ENCODE peak calls at places on chromosomes 16 and 17, in eight cellular contexts. R is NCI-H1417, F is NCI-H1092, G is GF-D8, Y is foreskin fibroblast, N is Caki2, V is transverse colon, J is LHCN-M2. D is an unnamed sample.

GRCh38 chr17:9115446-9116265 is 94.3 kb downstream of the NTN1 start:
- DNase-seq in F (no peak), G (no peak), V (peak), N (peak), J (no peak), R (no peak), Y (peak), D (peak)

GRCh38 chr16:5791011-5791410 is 693.4 kb upstream of the EEF2KMT start:
- DNase-seq in V (no peak), G (no peak), R (no peak), N (no peak), Y (no peak), J (no peak), F (no peak), D (no peak)

GRCh38 chr16:86324320-86324719 is 186.0 kb upstream of the FOXF1 start:
- DNase-seq in G (no peak), N (no peak), V (no peak), J (no peak), R (no peak), F (no peak), Y (no peak), D (no peak)

GRCh38 chr16:67179421-67180080 is 4.2 kb downstream of the MATCAP1 start:
- DNase-seq in J (no peak), V (no peak), R (no peak), F (no peak), N (no peak), G (no peak), Y (no peak), D (no peak)

GRCh38 chr17:3575506-3575905 is 17.9 kb upstream of the TRPV3 start:
- DNase-seq in Y (peak), F (no peak), V (no peak), N (peak), G (no peak), R (no peak), J (peak), D (no peak)

GRCh38 chr17:56761387-56761786 is 72.3 kb downstream of the C17orf67 start:
- DNase-seq in J (no peak), R (no peak), G (no peak), Y (no peak), F (no peak), V (no peak), N (no peak), D (peak)

GRCh38 chr16:50201784-50202183 is 48.7 kb downstream of the TENT4B start:
- DNase-seq in V (no peak), G (no peak), R (no peak), J (no peak), Y (no peak), F (no peak), N (no peak), D (no peak)

GRCh38 chr17:47957591-47958490 is at the start of gene PRR15L:
- DNase-seq in F (peak), Y (no peak), J (no peak), R (peak), G (no peak), N (no peak), V (peak), D (no peak)

GRCh38 chr17:47857551-47858410 is 6.8 kb upstream of the SP6 start:
- DNase-seq in J (no peak), R (no peak), F (no peak), G (no peak), N (no peak), V (no peak), Y (no peak), D (no peak)

GRCh38 chr16:29911676-29912010 is 11.4 kb downstream of the ASPHD1 start:
- DNase-seq in J (no peak), F (no peak), V (no peak), R (no peak), G (no peak), N (no peak), Y (no peak), D (no peak)

GRCh38 chr17:68782829-68783228 is 172.4 kb downstream of the ABCA8 start:
- DNase-seq in F (no peak), J (no peak), V (no peak), N (no peak), Y (peak), G (no peak), R (no peak), D (no peak)

GRCh38 chr16:22816475-22816874 is 2.5 kb downstream of the HS3ST2 start:
- DNase-seq in F (no peak), J (peak), R (no peak), G (no peak), Y (no peak), V (no peak), N (peak), D (peak)

GRCh38 chr16:1706386-1707192 is 594 bp downstream of the MAPK8IP3 start:
- DNase-seq in N (no peak), Y (no peak), G (no peak), V (no peak), R (peak), J (peak), F (no peak), D (no peak)

GRCh38 chr17:32558997-32559650 is 72.3 kb downstream of the CDK5R1 start:
- DNase-seq in N (no peak), F (no peak), R (no peak), G (no peak), V (no peak), Y (no peak), J (peak), D (no peak)

GRCh38 chr16:2250652-2251280 is 621 bp downstream of the ECI1 start:
- DNase-seq in Y (no peak), G (no peak), R (no peak), J (peak), N (peak), F (no peak), V (peak), D (peak)

GRCh38 chr17:80438806-80439205 is 23.8 kb downstream of the ENDOV start:
- DNase-seq in Y (no peak), G (no peak), N (no peak), V (no peak), F (no peak), R (no peak), J (no peak), D (no peak)

GRCh38 chr17:50145532-50146229 is 4.8 kb downstream of the PPP1R9B start:
- DNase-seq in F (no peak), Y (no peak), V (no peak), R (no peak), J (no peak), G (no peak), N (no peak), D (no peak)

GRCh38 chr16:726438-727290 is at the start of the genes CCDC78 and HAGHL:
- DNase-seq in V (peak), N (peak), J (peak), G (peak), F (no peak), Y (peak), R (peak), D (no peak)

GRCh38 chr17:8125196-8125946 is 1.5 kb upstream of the HES7 start:
- DNase-seq in Y (no peak), F (peak), G (no peak), N (peak), R (peak), V (peak), J (peak), D (no peak)

GRCh38 chr16:56245197-56245596 is 53.9 kb downstream of the GNAO1 start:
- DNase-seq in F (no peak), G (no peak), N (peak), Y (peak), J (no peak), V (no peak), R (no peak), D (peak)

GRCh38 chr16:50398336-50398735 is 29.5 kb upstream of the BRD7 start:
- DNase-seq in N (no peak), G (no peak), Y (no peak), V (no peak), J (no peak), F (no peak), R (no peak), D (no peak)

GRCh38 chr16:89308391-89309333 is 91.2 kb downstream of the ZNF778 start:
- DNase-seq in R (no peak), Y (no peak), J (no peak), G (no peak), V (no peak), N (no peak), F (no peak), D (no peak)

GRCh38 chr17:70552230-70552981 is 383.1 kb downstream of the KCNJ2 start:
- DNase-seq in G (no peak), R (peak), J (peak), F (peak), V (no peak), N (peak), Y (peak), D (peak)

GRCh38 chr16:626787-627457 is 3.9 kb upstream of the WFIKKN1 start:
- DNase-seq in F (no peak), N (peak), Y (peak), G (no peak), V (no peak), R (no peak), J (peak), D (peak)

GRCh38 chr16:56753410-56753809 is 23.5 kb downstream of the NUP93 start:
- DNase-seq in G (no peak), J (peak), Y (no peak), F (no peak), V (no peak), R (no peak), N (no peak), D (peak)

GRCh38 chr16:83713597-83713996 is 94.2 kb upstream of the HSBP1 start:
- DNase-seq in Y (no peak), J (no peak), G (no peak), F (no peak), N (peak), R (no peak), V (no peak), D (no peak)

GRCh38 chr16:759110-759910 is 1.2 kb upstream of the MSLN start:
- DNase-seq in J (no peak), R (no peak), N (no peak), F (no peak), G (no peak), Y (no peak), V (no peak), D (no peak)

GRCh38 chr16:86026136-86026905 is 127.4 kb downstream of the IRF8 start:
- DNase-seq in J (no peak), Y (no peak), F (no peak), V (peak), N (no peak), R (no peak), G (no peak), D (no peak)

GRCh38 chr17:78001182-78001581 is 42.7 kb downstream of the TNRC6C start:
- DNase-seq in J (peak), F (no peak), R (no peak), N (no peak), V (no peak), G (no peak), Y (no peak), D (no peak)

GRCh38 chr16:12661656-12662172 is 142.0 kb downstream of the CPPED1 start:
- DNase-seq in F (no peak), J (peak), G (no peak), Y (no peak), N (peak), V (no peak), R (no peak), D (peak)

GRCh38 chr17:50361561-50362480 is 11.2 kb downstream of the MRPL27 start:
- DNase-seq in Y (peak), J (peak), V (peak), G (peak), F (no peak), N (peak), R (peak), D (peak)

GRCh38 chr16:7590934-7591333 is 258.3 kb downstream of the RBFOX1 start:
- DNase-seq in G (no peak), J (peak), R (no peak), N (no peak), V (no peak), Y (no peak), F (no peak), D (no peak)

D was measured in renal cortical epithelial cell.